ENCODE peak calls at places on chromosomes 6 and 20, in nine cellular contexts. N is adipocyte, P is H9, K is adrenal gland, D is NT2/D1, Q is endothelial cell of umbilical vein, M is left lung, T is heart left ventricle, L is right cardiac atrium. X is an unnamed sample. For H3K9me3, the result is how much of the 10 kb centered on the place peaks cover.

GRCh38 chr6:57130784-57131183 is 40.8 kb downstream of the ZNF451 start:
- DNase-seq in L (no peak), P (no peak), K (no peak), N (no peak), T (no peak), Q (no peak), M (no peak), D (no peak), X (no peak)

GRCh38 chr20:24583169-24583792 is 113.9 kb downstream of the SYNDIG1 start:
- DNase-seq in M (no peak), N (no peak), T (no peak), K (no peak), D (no peak), P (no peak), L (no peak), Q (no peak), X (no peak)

GRCh38 chr6:36374194-36374593 is 13.3 kb downstream of the ETV7 start:
- DNase-seq in P (no peak), N (no peak), D (no peak), L (no peak), K (no peak), T (no peak), M (no peak), Q (no peak), X (no peak)

GRCh38 chr20:48706710-48707339 is 121.0 kb downstream of the PREX1 start:
- DNase-seq in K (no peak), Q (no peak), M (no peak), T (peak), D (no peak), L (peak), N (no peak), P (no peak), X (no peak)

GRCh38 chr6:17831135-17831534 is 124.4 kb upstream of the NUP153 start:
- DNase-seq in N (peak), K (peak), P (no peak), Q (peak), L (no peak), D (no peak), T (peak), M (no peak), X (no peak)

GRCh38 chr20:40293740-40294139 is 395.3 kb downstream of the MAFB start:
- DNase-seq in N (no peak), M (no peak), P (no peak), Q (peak), D (no peak), K (no peak), T (peak), L (peak), X (no peak)

GRCh38 chr6:2275207-2275891 is 29.9 kb upstream of the GMDS start:
- DNase-seq in L (no peak), D (no peak), P (no peak), N (peak), T (no peak), K (no peak), M (no peak), Q (no peak), X (no peak)

GRCh38 chr6:158793432-158793831 is 25.7 kb downstream of the EZR start:
- DNase-seq in P (no peak), M (no peak), Q (peak), D (peak), K (no peak), L (no peak), T (no peak), N (peak), X (no peak)

GRCh38 chr6:37433657-37434271 is 743 bp downstream of the CMTR1 start:
- DNase-seq in D (no peak), T (no peak), K (no peak), N (peak), M (no peak), P (no peak), L (no peak), Q (no peak), X (peak)

GRCh38 chr6:40413231-40413755 is 173.9 kb downstream of the LRFN2 start:
- DNase-seq in M (no peak), N (no peak), L (no peak), T (no peak), Q (no peak), P (no peak), D (no peak), K (peak), X (no peak)

GRCh38 chr20:17570347-17571152 is 675 bp downstream of the DSTN start:
- DNase-seq in Q (peak), N (peak), L (peak), K (peak), D (peak), M (no peak), T (peak), P (peak), X (no peak)

GRCh38 chr6:170152989-170153388 is 137.9 kb downstream of the DLL1 start:
- DNase-seq in Q (no peak), M (peak), K (peak), T (no peak), D (peak), L (no peak), P (peak), N (no peak), X (no peak)

GRCh38 chr6:151402228-151402627 is 10.9 kb upstream of the ZBTB2 start:
- DNase-seq in N (no peak), L (no peak), K (no peak), T (no peak), Q (no peak), M (no peak), D (no peak), P (no peak), X (no peak)

GRCh38 chr20:61737346-61737745 is 328.3 kb downstream of the TAF4 start:
- DNase-seq in K (no peak), P (no peak), D (no peak), Q (no peak), M (no peak), N (no peak), T (no peak), L (no peak), X (no peak)

GRCh38 chr6:4021862-4022715 is 56.8 kb downstream of the FAM217A start:
- DNase-seq in T (no peak), N (peak), P (peak), L (no peak), D (no peak), M (no peak), K (no peak), Q (peak), X (no peak)

GRCh38 chr6:7621761-7622160 is 31.8 kb downstream of the SNRNP48 start:
- DNase-seq in N (no peak), P (no peak), Q (no peak), T (no peak), M (no peak), K (no peak), L (no peak), D (no peak), X (no peak)

GRCh38 chr6:150939399-150939798 is 73.9 kb downstream of the MTHFD1L start:
- DNase-seq in K (no peak), Q (no peak), L (no peak), M (no peak), T (no peak), D (no peak), P (no peak), N (no peak), X (no peak)

GRCh38 chr6:161133973-161134372 is 139.9 kb downstream of the AGPAT4 start:
- DNase-seq in N (no peak), T (no peak), K (no peak), Q (no peak), L (no peak), P (no peak), M (no peak), D (no peak), X (no peak)

GRCh38 chr6:133854633-133855598 is 34.0 kb upstream of the TCF21 start:
- DNase-seq in Q (no peak), T (no peak), L (peak), N (peak), K (no peak), P (peak), M (peak), D (no peak), X (no peak)

GRCh38 chr6:39425346-39426056 is 103.0 kb upstream of the KCNK16 start:
- DNase-seq in M (no peak), P (no peak), D (no peak), L (no peak), T (no peak), K (no peak), N (no peak), Q (no peak), X (no peak)

GRCh38 chr20:46983466-46983865 is 88.8 kb downstream of the EYA2 start:
- DNase-seq in K (no peak), M (no peak), T (no peak), P (no peak), D (no peak), Q (no peak), L (no peak), N (peak), X (no peak)

GRCh38 chr6:87742106-87742505 is 40.1 kb upstream of the AKIRIN2 start:
- DNase-seq in L (no peak), K (no peak), N (no peak), M (no peak), Q (no peak), D (no peak), T (no peak), P (no peak), X (peak)

GRCh38 chr20:24696396-24696795 is 227.0 kb downstream of the SYNDIG1 start:
- DNase-seq in T (no peak), K (no peak), P (peak), L (no peak), N (no peak), Q (no peak), M (no peak), D (no peak), X (no peak)

GRCh38 chr20:25083773-25084615 is 2.1 kb upstream of the VSX1 start:
- DNase-seq in Q (no peak), T (no peak), D (no peak), K (no peak), M (peak), N (no peak), P (peak), L (no peak), X (no peak)

GRCh38 chr6:142489722-142490610 is 188.2 kb downstream of the ADGRG6 start:
- DNase-seq in D (no peak), Q (no peak), P (no peak), T (no peak), L (no peak), K (no peak), N (no peak), M (no peak), X (no peak)

GRCh38 chr6:25014806-25015560 is 79.2 kb upstream of the RIPOR2 start:
- DNase-seq in P (no peak), M (no peak), N (peak), Q (peak), D (no peak), K (no peak), L (no peak), T (no peak), X (peak)

GRCh38 chr6:48928937-48929336 is 534.1 kb downstream of the MMUT start:
- DNase-seq in D (no peak), M (no peak), P (no peak), T (no peak), N (no peak), K (no peak), Q (no peak), L (no peak), X (no peak)

GRCh38 chr6:49333345-49334120 is 129.5 kb downstream of the MMUT start:
- DNase-seq in T (no peak), D (no peak), P (no peak), K (no peak), L (no peak), N (peak), Q (no peak), M (no peak), X (no peak)

GRCh38 chr6:137884428-137884827 is 17.4 kb downstream of the TNFAIP3 start:
- DNase-seq in D (no peak), T (no peak), L (no peak), M (no peak), Q (no peak), K (no peak), P (no peak), N (no peak), X (no peak)
- H3K9me3 ChIP-seq in D (under half), T (under half), L (under half), M (under half), Q (under half), K (under half), P (under half), N (under half), X (under half)

GRCh38 chr6:164859791-164860190 is 449.6 kb downstream of the C6orf118 start:
- DNase-seq in N (no peak), T (no peak), K (no peak), D (no peak), M (no peak), Q (no peak), L (no peak), P (no peak), X (no peak)

GRCh38 chr6:164856138-164856537 is 453.3 kb downstream of the C6orf118 start:
- DNase-seq in P (no peak), D (no peak), M (no peak), K (no peak), L (no peak), T (no peak), Q (no peak), N (no peak), X (no peak)

DNA sequence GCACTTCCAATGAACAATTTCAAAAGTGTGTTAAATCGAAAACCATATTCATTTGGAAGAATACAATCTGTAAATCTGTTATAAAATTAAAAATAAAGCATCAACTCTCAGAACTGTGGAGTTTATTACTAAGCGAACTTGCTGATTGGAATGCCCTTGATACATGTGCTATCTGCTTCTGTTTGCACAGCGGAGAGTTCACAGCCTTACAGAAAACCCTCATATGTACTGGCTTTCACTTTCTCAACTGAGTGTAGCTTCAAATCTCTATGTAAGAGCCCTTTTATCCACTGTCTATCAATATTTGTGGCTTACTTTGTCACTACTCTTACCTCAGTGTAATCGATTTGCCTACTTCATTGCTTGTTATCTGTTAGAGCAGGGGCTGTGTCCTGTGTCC is 447.4 kb downstream of the C6orf118 start:
- DNase-seq in T (no peak), N (no peak), D (no peak), Q (no peak), M (no peak), K (no peak), P (no peak), L (no peak), X (no peak)
- H3K9me3 ChIP-seq in T (under half), N (under half), D (under half), Q (under half), M (under half), K (under half), P (under half), L (under half), X (under half)

GRCh38 chr6:58419321-58419720 is 1101.9 kb downstream of the PRIM2 start:
- DNase-seq in T (no peak), P (no peak), D (no peak), Q (no peak), K (no peak), M (no peak), L (no peak), N (no peak), X (no peak)
- H3K9me3 ChIP-seq in T (half or more), P (under half), D (under half), Q (under half), K (under half), M (under half), L (under half), N (under half), X (under half)

GRCh38 chr6:20629509-20629908 is 95.3 kb downstream of the CDKAL1 start:
- DNase-seq in L (no peak), N (no peak), D (no peak), T (no peak), Q (no peak), P (peak), K (no peak), M (no peak), X (no peak)

GRCh38 chr6:20630136-20630535 is 95.9 kb downstream of the CDKAL1 start:
- DNase-seq in D (peak), Q (no peak), P (peak), M (no peak), K (no peak), N (no peak), L (no peak), T (no peak), X (no peak)

GRCh38 chr6:20632696-20633095 is 98.4 kb downstream of the CDKAL1 start:
- DNase-seq in N (no peak), M (no peak), D (no peak), Q (no peak), T (no peak), P (no peak), L (no peak), K (no peak), X (no peak)

GRCh38 chr6:20630617-20631448 is 96.6 kb downstream of the CDKAL1 start:
- DNase-seq in L (no peak), M (no peak), D (no peak), Q (no peak), K (no peak), N (no peak), T (no peak), P (no peak), X (no peak)

DNA sequence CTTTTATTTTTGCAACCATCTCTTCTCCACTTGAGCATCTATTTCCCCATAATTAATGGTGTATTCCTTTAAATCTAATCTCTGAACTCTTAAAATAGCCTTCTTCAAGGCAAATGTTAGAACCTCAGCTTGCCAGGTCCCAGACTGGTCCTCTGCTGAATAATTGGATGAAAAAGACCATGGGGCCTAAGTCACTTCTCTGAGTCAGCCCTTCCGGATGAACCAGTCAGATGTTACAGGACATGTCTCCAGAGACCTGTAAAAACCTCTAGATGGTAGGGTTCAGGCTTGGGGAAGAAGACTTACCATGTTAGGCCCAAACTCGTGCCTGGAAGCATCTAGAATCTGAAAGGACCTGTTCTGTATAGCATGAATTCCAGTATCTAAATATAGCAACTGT is 97.3 kb downstream of the CDKAL1 start:
- DNase-seq in Q (no peak), P (no peak), K (peak), D (no peak), N (no peak), M (no peak), T (peak), L (no peak), X (no peak)
- H3K9me3 ChIP-seq in Q (under half), P (under half), K (under half), D (under half), N (under half), M (under half), T (under half), L (under half), X (under half)

DNA sequence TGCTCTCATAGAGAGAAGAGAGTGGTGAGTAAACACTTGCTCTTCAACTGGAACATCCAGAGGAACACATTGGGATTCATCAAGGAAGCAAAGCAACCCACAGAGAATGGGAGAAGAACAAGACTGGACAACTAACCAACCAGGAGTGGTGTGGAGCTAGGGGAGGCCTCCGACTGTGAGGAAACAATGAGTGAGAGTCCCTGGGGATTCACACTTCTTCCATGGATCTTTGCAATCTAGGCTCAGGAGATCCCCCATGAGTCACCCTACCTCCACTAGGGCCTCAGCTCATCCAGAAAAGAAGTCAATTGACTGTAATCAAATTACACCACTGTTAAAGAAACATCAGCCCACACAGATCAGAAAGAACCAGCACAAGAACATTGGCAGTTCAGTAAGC is 42.3 kb upstream of the CLVS2 start:
- DNase-seq in T (no peak), N (no peak), Q (no peak), P (no peak), L (no peak), D (no peak), M (no peak), K (no peak), X (no peak)
- H3K9me3 ChIP-seq in T (under half), N (under half), Q (under half), P (under half), L (under half), D (under half), M (under half), K (under half), X (under half)

GRCh38 chr6:44761046-44761445 is 373.5 kb downstream of the CDC5L start:
- DNase-seq in Q (no peak), K (no peak), T (no peak), D (no peak), L (no peak), N (no peak), P (no peak), M (no peak), X (no peak)

DNA sequence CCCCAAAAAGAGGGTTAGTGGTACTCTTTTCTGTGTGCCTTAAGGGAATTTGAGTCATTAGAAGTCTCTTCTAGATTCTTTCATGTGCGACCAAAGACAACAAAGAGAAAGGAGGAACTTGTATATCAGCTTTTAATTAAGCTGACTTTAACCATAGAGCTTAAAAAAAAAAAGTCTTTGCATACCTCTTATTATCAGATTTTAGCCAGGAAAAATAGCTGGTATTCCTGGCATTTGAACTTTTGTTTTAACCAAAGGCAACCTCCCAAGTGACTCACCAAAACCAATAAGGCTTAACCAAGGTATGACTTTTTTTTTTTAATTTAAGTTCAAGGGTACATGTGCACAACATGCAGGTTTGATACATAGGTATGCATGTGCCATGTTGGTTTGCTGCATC is 375.0 kb downstream of the CDC5L start:
- DNase-seq in T (no peak), N (no peak), M (no peak), L (no peak), Q (no peak), D (no peak), K (no peak), P (no peak), X (no peak)
- H3K9me3 ChIP-seq in T (under half), N (under half), M (under half), L (under half), Q (under half), D (under half), K (under half), P (under half), X (under half)

GRCh38 chr20:29297411-29298270 is 1959.8 kb upstream of the DEFB115 start:
- DNase-seq in Q (no peak), L (no peak), T (no peak), D (no peak), M (no peak), P (no peak), N (no peak), K (no peak), X (no peak)
- H3K9me3 ChIP-seq in Q (under half), L (under half), T (under half), D (under half), M (under half), P (under half), N (under half), K (under half), X (under half)

GRCh38 chr6:22313796-22314195 is 17.0 kb upstream of the PRL start:
- DNase-seq in K (no peak), M (no peak), N (no peak), L (no peak), D (peak), P (no peak), T (no peak), Q (no peak), X (no peak)
- H3K9me3 ChIP-seq in K (under half), M (under half), N (under half), L (under half), D (half or more), P (under half), T (under half), Q (under half), X (under half)

DNA sequence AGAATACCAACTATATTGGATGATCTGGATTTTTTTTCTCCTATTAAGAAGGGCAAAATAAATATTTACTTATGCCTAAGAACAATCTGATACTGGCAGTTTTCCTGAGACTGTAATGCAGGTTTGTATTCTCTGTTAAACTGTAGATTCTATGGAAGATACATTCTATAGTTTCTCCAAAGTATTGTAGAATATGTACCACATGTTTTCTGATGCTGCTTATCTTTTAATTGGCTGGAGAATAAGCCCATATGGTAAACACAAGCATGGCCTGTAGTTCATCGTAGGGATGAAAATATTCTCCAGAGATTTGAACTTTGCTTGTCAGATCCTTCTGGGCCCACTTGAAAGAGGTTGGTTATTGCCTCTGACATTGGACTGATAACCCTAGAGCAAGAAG is 99.1 kb downstream of the CENPW start:
- DNase-seq in L (no peak), Q (no peak), N (no peak), K (no peak), T (no peak), P (no peak), M (no peak), D (no peak), X (no peak)
- H3K9me3 ChIP-seq in L (under half), Q (under half), N (under half), K (under half), T (under half), P (under half), M (under half), D (under half), X (under half)

GRCh38 chr20:59818911-59819310 is 114.5 kb downstream of the SYCP2 start:
- DNase-seq in K (no peak), Q (no peak), D (no peak), P (peak), M (no peak), T (peak), N (no peak), L (no peak), X (no peak)
- H3K9me3 ChIP-seq in K (under half), Q (under half), D (under half), P (under half), M (under half), T (under half), N (under half), L (under half), X (under half)

X was measured in T-helper 17 cell.